ENCODE peak calls at places on chromosome 12, in nine cellular contexts. S is GM12878, I is heart left ventricle, T is brain microvascular endothelial cell, L is upper lobe of right lung, G is cardiac muscle cell, Q is thoracic aorta, W is psoas muscle, F is SK-N-MC. P is an unnamed sample.

GRCh38 chr12:121793501-121793835 is at the start of gene RHOF:
- DNase-seq in Q (no peak), S (no peak), I (no peak), W (no peak), G (no peak), L (peak; percentile 86), T (no peak), F (no peak), P (no peak)

GRCh38 chr12:100741084-100741711 is 53.4 kb upstream of the ANO4 start:
- DNase-seq in L (no peak), S (no peak), G (peak; percentile 46), I (no peak), Q (no peak), F (peak; percentile 20), W (no peak), T (peak; percentile 39), P (no peak)

GRCh38 chr12:45543887-45544286 is 185.6 kb upstream of the ARID2 start:
- DNase-seq in F (no peak), I (peak; percentile 46), Q (no peak), G (peak; percentile 90), T (peak; percentile 73), S (peak; percentile 56), W (no peak), L (no peak), P (peak; percentile 55)

GRCh38 chr12:46401703-46402102 is 29.1 kb upstream of the SLC38A2 start:
- DNase-seq in L (no peak), W (no peak), I (no peak), F (no peak), Q (no peak), T (peak; percentile 38), G (peak; percentile 77), S (no peak), P (no peak)

GRCh38 chr12:26268841-26269553 is 73.6 kb downstream of the SSPN start:
- DNase-seq in T (no peak), I (no peak), S (no peak), G (no peak), W (no peak), F (no peak), Q (no peak), L (no peak), P (no peak)

GRCh38 chr12:82517027-82517426 is 158.7 kb downstream of the METTL25 start:
- DNase-seq in Q (no peak), L (no peak), T (peak; percentile 29), S (no peak), G (peak; percentile 21), I (no peak), W (no peak), F (no peak), P (peak; percentile 21)

GRCh38 chr12:101173197-101173749 is 36.8 kb downstream of the SLC5A8 start:
- DNase-seq in I (no peak), L (no peak), F (no peak), W (no peak), Q (no peak), S (no peak), G (no peak), T (no peak), P (no peak)

GRCh38 chr12:93819048-93819491 is 141.9 kb downstream of the CRADD start:
- DNase-seq in G (peak; percentile 91), Q (no peak), T (no peak), F (no peak), S (no peak), I (no peak), W (peak; percentile 71), L (no peak), P (no peak)

GRCh38 chr12:958449-959123 is 9.1 kb upstream of the RAD52 start:
- DNase-seq in S (peak; percentile 61), F (no peak), Q (no peak), G (peak; percentile 27), W (no peak), I (peak; percentile 43), L (no peak), T (peak; percentile 20), P (no peak)

GRCh38 chr12:64252708-64253107 is 30.6 kb upstream of the KICS2 start:
- DNase-seq in Q (no peak), F (no peak), I (no peak), T (no peak), W (no peak), S (no peak), L (no peak), G (peak; percentile 91), P (no peak)

GRCh38 chr12:18849080-18849479 is 111.2 kb downstream of the CAPZA3 start:
- DNase-seq in T (peak; percentile 24), Q (no peak), W (no peak), L (no peak), I (no peak), F (no peak), G (no peak), S (no peak), P (no peak)

GRCh38 chr12:105423921-105424320 is 93.4 kb downstream of the C12orf75 start:
- DNase-seq in I (no peak), Q (no peak), W (no peak), F (no peak), T (no peak), L (no peak), G (no peak), S (no peak), P (no peak)

DNA sequence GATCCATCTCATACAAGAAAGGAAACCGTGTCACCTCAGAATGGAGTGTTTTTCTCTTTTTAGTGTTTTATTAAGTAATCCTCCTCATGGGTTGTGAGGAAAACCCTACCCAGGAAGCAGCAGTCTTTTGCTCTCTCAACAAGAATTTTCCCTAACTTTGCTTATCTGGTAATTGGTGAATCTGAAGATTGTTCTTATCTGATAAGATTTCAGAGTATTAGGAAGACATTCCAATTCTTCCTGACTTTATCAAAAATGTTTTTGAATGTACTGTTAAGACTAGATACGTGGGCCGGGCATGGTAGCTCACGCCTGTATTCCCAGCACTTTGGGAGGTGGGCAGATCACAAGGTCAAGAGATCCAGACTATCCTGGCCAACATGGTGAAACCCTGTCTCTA is 86.0 kb downstream of the PHLDA1 start:
- DNase-seq in I (no peak), L (no peak), S (no peak), T (peak; percentile 31), G (no peak), F (no peak), Q (no peak), W (no peak), P (no peak)
- H3K27ac ChIP-seq in I (no peak overlapping the region), L (no peak overlapping the region), S (no peak overlapping the region), T (peak overlapping the region; percentile 90), G (no peak overlapping the region), F (no peak overlapping the region), Q (peak overlapping the region; percentile 91), W (no peak overlapping the region), P (no peak overlapping the region)

GRCh38 chr12:111035578-111036301 is 115.4 kb upstream of the MYL2 start:
- DNase-seq in F (no peak), G (no peak), T (no peak), I (no peak), L (no peak), W (no peak), Q (no peak), S (no peak), P (peak; percentile 15)
- H3K4me3 ChIP-seq in F (peak overlapping the region; percentile 92), G (peak overlapping the region; percentile 91), T (no peak overlapping the region), I (no peak overlapping the region), L (no peak overlapping the region), W (no peak overlapping the region), Q (no peak overlapping the region), S (no peak overlapping the region), P (peak overlapping the region; percentile 44)

GRCh38 chr12:56714431-56714929 is 10.6 kb downstream of the NACA start:
- DNase-seq in W (no peak), F (no peak), S (no peak), Q (no peak), G (no peak), T (no peak), I (no peak), L (no peak), P (no peak)
- H3K36me3 ChIP-seq in W (peaks cover 63% of the 10 kb centered on the region), F (peaks cover 77% of the 10 kb centered on the region), S (peaks cover 34% of the 10 kb centered on the region), Q (peaks cover 41% of the 10 kb centered on the region), G (peaks cover 38% of the 10 kb centered on the region), T (peaks cover 59% of the 10 kb centered on the region), I (peaks cover 65% of the 10 kb centered on the region), L (peaks cover 56% of the 10 kb centered on the region), P (peaks cover 66% of the 10 kb centered on the region)

GRCh38 chr12:109880049-109880931 is at the start of gene GLTP:
- DNase-seq in I (peak; percentile 89), Q (peak; percentile 20), W (peak; percentile 93), F (no peak), S (no peak), G (peak; percentile 81), L (peak; percentile 94), T (no peak), P (peak; percentile 81)

GRCh38 chr12:109881752-109882151 is 1.4 kb upstream of the GLTP start:
- DNase-seq in I (no peak), T (no peak), Q (no peak), G (no peak), W (no peak), F (no peak), S (no peak), L (no peak), P (no peak)

GRCh38 chr12:109878749-109879148 is 1.6 kb downstream of the GLTP start:
- DNase-seq in S (no peak), I (no peak), W (no peak), T (no peak), Q (no peak), L (no peak), G (no peak), F (no peak), P (no peak)

GRCh38 chr12:109879332-109880048 is 851 bp downstream of the GLTP start:
- DNase-seq in F (no peak), Q (no peak), L (no peak), T (no peak), W (no peak), G (peak; percentile 14), S (no peak), I (no peak), P (no peak)

DNA sequence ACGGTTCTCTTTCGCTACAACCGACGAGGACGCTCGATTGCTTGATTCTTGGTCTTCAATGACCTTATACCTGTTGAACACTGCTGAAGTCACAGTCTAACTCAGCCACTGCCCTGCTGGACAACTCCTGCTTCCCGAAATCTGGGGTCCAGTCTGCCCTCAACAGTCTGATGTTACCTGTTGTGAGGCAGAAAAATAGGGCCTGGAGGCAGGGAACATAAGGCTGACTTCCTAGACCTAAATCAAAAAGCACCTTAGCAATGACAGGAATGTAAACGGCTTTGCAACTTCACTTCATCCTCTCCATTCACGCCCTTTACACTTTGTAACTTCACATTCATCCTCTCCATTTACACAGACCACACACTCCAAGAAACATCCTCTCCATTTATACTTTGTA is 597 bp upstream of the GLTP start:
- DNase-seq in G (no peak), Q (no peak), T (no peak), F (no peak), W (no peak), S (no peak), I (no peak), L (no peak), P (no peak)
- H3K27ac ChIP-seq in G (no peak overlapping the region), Q (peak overlapping the region; percentile 9), T (no peak overlapping the region), F (no peak overlapping the region), W (peak overlapping the region; percentile 65), S (no peak overlapping the region), I (no peak overlapping the region), L (peak overlapping the region; percentile 65), P (no peak overlapping the region)

P was measured in WERI-Rb-1.